ENCODE peak calls at places on chromosomes 2 and 18, in four cellular contexts. D is heart left ventricle, C is HFF-Myc, H is dorsolateral prefrontal cortex. R is an unnamed sample.

GRCh38 chr2:217873371-217873770 is 129.4 kb downstream of the TNS1 start:
- DNase-seq in D (no peak), C (no peak), H (no peak), R (no peak)

GRCh38 chr2:27265536-27265870 is 2.7 kb upstream of the SLC30A3 start:
- DNase-seq in D (no peak), C (no peak), H (no peak), R (no peak)

GRCh38 chr2:1856481-1856880 is 112.2 kb upstream of the PXDN start:
- DNase-seq in D (no peak), C (no peak), H (no peak), R (no peak)

GRCh38 chr2:120388222-120389035 is 42.5 kb downstream of the INHBB start:
- DNase-seq in D (peak; percentile 22), C (no peak), H (no peak), R (no peak)

GRCh38 chr2:20625491-20625919 is 25.4 kb downstream of the HS1BP3 start:
- DNase-seq in D (no peak), C (no peak), H (peak; percentile 28), R (no peak)

GRCh38 chr18:35267809-35268208 is 22.2 kb downstream of the ZSCAN30 start:
- DNase-seq in D (no peak), C (no peak), H (no peak), R (no peak)

GRCh38 chr2:118049140-118050128 is 35.6 kb upstream of the CCDC93 start:
- DNase-seq in D (no peak), C (no peak), H (no peak), R (no peak)

GRCh38 chr2:19801367-19802087 is 100.3 kb downstream of the TTC32 start:
- DNase-seq in D (peak; percentile 93), C (peak; percentile 91), H (no peak), R (peak; percentile 96)

GRCh38 chr2:204021290-204022081 is 84.9 kb downstream of the ICOS start:
- DNase-seq in D (no peak), C (no peak), H (no peak), R (no peak)

GRCh38 chr2:168120730-168121129 is 126.7 kb downstream of the STK39 start:
- DNase-seq in D (no peak), C (no peak), H (no peak), R (no peak)

GRCh38 chr2:237205111-237205541 is 119.4 kb downstream of the COPS8 start:
- DNase-seq in D (no peak), C (no peak), H (no peak), R (no peak)

GRCh38 chr18:57806891-57807280 is 3.8 kb upstream of the ATP8B1 start:
- DNase-seq in D (no peak), C (no peak), H (no peak), R (no peak)

GRCh38 chr2:216756435-216756834 is 61.1 kb upstream of the IGFBP5 start:
- DNase-seq in D (no peak), C (no peak), H (no peak), R (no peak)

GRCh38 chr2:160411955-160412354 is 81.7 kb downstream of the RBMS1 start:
- DNase-seq in D (no peak), C (no peak), H (no peak), R (no peak)

GRCh38 chr2:10883880-10884529 is 27.7 kb upstream of the KCNF1 start:
- DNase-seq in D (no peak), C (no peak), H (no peak), R (peak; percentile 23)

GRCh38 chr2:172308253-172308935 is 119.0 kb upstream of the ITGA6 start:
- DNase-seq in D (peak; percentile 26), C (no peak), H (no peak), R (no peak)

GRCh38 chr2:163856941-163857340 is 121.1 kb upstream of the FIGN start:
- DNase-seq in D (no peak), C (no peak), H (no peak), R (no peak)

GRCh38 chr2:239272626-239273025 is 128.2 kb downstream of the HDAC4 start:
- DNase-seq in D (peak; percentile 13), C (no peak), H (no peak), R (no peak)

GRCh38 chr2:115299207-115299606 is 856.8 kb downstream of the DPP10 start:
- DNase-seq in D (no peak), C (no peak), H (no peak), R (no peak)

GRCh38 chr2:224722250-224722649 is 6.1 kb upstream of the CCDC195 start:
- DNase-seq in D (no peak), C (no peak), H (no peak), R (no peak)

GRCh38 chr2:217661378-217661777 is 341.4 kb downstream of the TNS1 start:
- DNase-seq in D (no peak), C (no peak), H (no peak), R (no peak)

GRCh38 chr2:199458017-199458805 is 472 bp upstream of the SATB2 start:
- DNase-seq in D (no peak), C (no peak), H (no peak), R (no peak)

GRCh38 chr2:148817210-148817708 is 57.8 kb upstream of the KIF5C start:
- DNase-seq in D (peak; percentile 34), C (no peak), H (peak; percentile 51), R (no peak)

GRCh38 chr2:848099-848498 is 102.5 kb upstream of the SNTG2 start:
- DNase-seq in D (no peak), C (no peak), H (no peak), R (no peak)

GRCh38 chr2:12341215-12341614 is 375.5 kb upstream of the TRIB2 start:
- DNase-seq in D (no peak), C (no peak), H (no peak), R (no peak)

GRCh38 chr2:3453196-3453845 is 66.0 kb downstream of the ADI1 start:
- DNase-seq in D (no peak), C (no peak), H (peak; percentile 66), R (no peak)

GRCh38 chr2:43218550-43219382 is 7.6 kb downstream of the ZFP36L2 start:
- DNase-seq in D (peak; percentile 75), C (no peak), H (no peak), R (no peak)

GRCh38 chr2:161166538-161167409 is 6.5 kb downstream of the TANK start:
- DNase-seq in D (no peak), C (no peak), H (no peak), R (peak; percentile 69)

GRCh38 chr2:29228947-29229346 is 113.7 kb downstream of the CLIP4 start:
- DNase-seq in D (no peak), C (no peak), H (no peak), R (no peak)

GRCh38 chr2:224650815-224651439 is 65.2 kb downstream of the CCDC195 start:
- DNase-seq in D (no peak), C (peak; percentile 40), H (no peak), R (no peak)

GRCh38 chr2:23475036-23475435 is 90.1 kb downstream of the KLHL29 start:
- DNase-seq in D (no peak), C (no peak), H (no peak), R (no peak)

GRCh38 chr2:31347788-31348187 is 66.8 kb downstream of the XDH start:
- DNase-seq in D (no peak), C (peak; percentile 82), H (no peak), R (peak; percentile 35)

GRCh38 chr2:229363126-229363814 is 92.2 kb upstream of the PID1 start:
- DNase-seq in D (no peak), C (no peak), H (no peak), R (no peak)

GRCh38 chr2:167140767-167141166 is 252.5 kb downstream of the XIRP2 start:
- DNase-seq in D (peak; percentile 26), C (peak; percentile 99), H (no peak), R (peak; percentile 99)

GRCh38 chr2:186572705-186573104 is 17.2 kb upstream of the ITGAV start:
- DNase-seq in D (no peak), C (no peak), H (no peak), R (no peak)

DNA sequence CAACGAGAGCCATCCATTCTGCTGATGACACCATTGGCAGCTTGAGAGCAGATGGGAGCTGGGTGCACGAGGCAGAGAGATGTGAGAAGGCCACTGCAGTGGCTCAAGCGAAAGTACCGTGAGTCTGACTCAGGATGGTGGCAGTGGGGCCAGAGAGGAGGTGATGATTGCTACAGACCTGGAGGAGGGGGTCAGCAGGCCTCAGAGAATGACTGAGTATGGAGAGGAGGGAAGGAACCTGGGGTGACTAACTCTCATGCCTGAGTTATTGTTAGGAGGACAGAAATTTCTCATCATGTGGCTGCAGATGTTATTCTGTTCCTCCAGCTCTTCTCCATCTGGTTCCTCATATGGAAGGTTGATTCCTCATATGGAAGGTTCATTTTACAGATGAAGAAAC is 8.8 kb upstream of the ZBTB7C start:
- DNase-seq in D (no peak), C (no peak), H (no peak), R (no peak)
- TF ChIP-seq CTCF in D (no peak), C (no peak), H (no peak), R (no peak)

GRCh38 chr2:136874258-136874657 is 108.9 kb downstream of the THSD7B start:
- DNase-seq in D (no peak), C (no peak), H (no peak), R (no peak)
- TF ChIP-seq CTCF in D (no peak), C (no peak), H (no peak), R (peak; percentile 78)

GRCh38 chr2:126886201-126886905 is 12.3 kb upstream of the TEX51 start:
- DNase-seq in D (peak; percentile 59), C (peak; percentile 2), H (peak; percentile 58), R (no peak)
- TF ChIP-seq CTCF in D (peak; percentile 69), C (peak; percentile 83), H (peak; percentile 22), R (peak; percentile 73)

GRCh38 chr2:74078467-74078866 is 69.2 kb downstream of the BOLA3 start:
- DNase-seq in D (no peak), C (no peak), H (no peak), R (no peak)

GRCh38 chr2:74077636-74078035 is 70.1 kb downstream of the BOLA3 start:
- DNase-seq in D (peak; percentile 41), C (no peak), H (no peak), R (no peak)

GRCh38 chr2:74081030-74081429 is 66.7 kb downstream of the BOLA3 start:
- DNase-seq in D (no peak), C (no peak), H (no peak), R (no peak)

GRCh38 chr2:74079522-74080341 is 68.0 kb downstream of the BOLA3 start:
- DNase-seq in D (no peak), C (no peak), H (no peak), R (no peak)

GRCh38 chr2:74080346-74080745 is 67.4 kb downstream of the BOLA3 start:
- DNase-seq in D (no peak), C (no peak), H (no peak), R (no peak)
- TF ChIP-seq CTCF in D (no peak), C (peak; percentile 16), H (no peak), R (peak; percentile 15)

GRCh38 chr2:200585730-200586643 is at the start of gene AOX1:
- DNase-seq in D (peak; percentile 53), C (peak; percentile 35), H (no peak), R (no peak)

GRCh38 chr2:200585340-200585729 is 479 bp upstream of the AOX1 start:
- DNase-seq in D (no peak), C (no peak), H (no peak), R (no peak)

GRCh38 chr2:200586644-200586975 is 796 bp downstream of the AOX1 start:
- DNase-seq in D (no peak), C (no peak), H (no peak), R (no peak)

GRCh38 chr2:200588076-200588678 is 2.4 kb downstream of the AOX1 start:
- DNase-seq in D (no peak), C (no peak), H (no peak), R (no peak)

GRCh38 chr2:200587007-200587616 is 1.3 kb downstream of the AOX1 start:
- DNase-seq in D (no peak), C (no peak), H (no peak), R (no peak)
- TF ChIP-seq CTCF in D (no peak), C (no peak), H (no peak), R (no peak)

GRCh38 chr2:84865181-84865783 is 15.6 kb downstream of the TRABD2A start:
- DNase-seq in D (no peak), C (no peak), H (no peak), R (no peak)
- TF ChIP-seq CTCF in D (peak; percentile 43), C (peak; percentile 26), H (no peak), R (peak; percentile 42)

R was measured in epithelial cell of proximal tubule.